ENCODE peak calls at places on chromosome 3, in seven cellular contexts. U is tibial artery; Z is sigmoid colon; W is transverse colon; P is heart left ventricle; R is CD8-positive, alpha-beta T cell; H is esophagus squamous epithelium. B is an unnamed sample. For H3K27me3, the result is how much of the 10 kb centered on the place peaks cover.

GRCh38 chr3:194738254-194739093 is 52.8 kb downstream of the FAM43A start:
- DNase-seq in U (peak), Z (peak), W (no peak), P (peak), R (no peak), H (no peak), B (no peak)

GRCh38 chr3:102140116-102140515 is 290.8 kb downstream of the NFKBIZ start:
- DNase-seq in U (no peak), Z (no peak), W (no peak), P (no peak), R (no peak), H (no peak), B (no peak)

GRCh38 chr3:151168269-151169094 is 34.5 kb downstream of the GPR171 start:
- DNase-seq in U (peak), Z (peak), W (peak), P (peak), R (peak), H (no peak), B (no peak)

GRCh38 chr3:182058488-182058887 is 346.8 kb downstream of the SOX2 start:
- DNase-seq in U (no peak), Z (no peak), W (no peak), P (no peak), R (no peak), H (no peak), B (no peak)

GRCh38 chr3:171712168-171712938 is 97.9 kb downstream of the PLD1 start:
- DNase-seq in U (no peak), Z (no peak), W (no peak), P (no peak), R (no peak), H (no peak), B (no peak)

GRCh38 chr3:47912006-47912504 is 104.2 kb downstream of the MAP4 start:
- DNase-seq in U (no peak), Z (no peak), W (no peak), P (no peak), R (no peak), H (no peak), B (no peak)

GRCh38 chr3:185837409-185837808 is 12.6 kb upstream of the IGF2BP2 start:
- DNase-seq in U (no peak), Z (no peak), W (no peak), P (no peak), R (no peak), H (no peak), B (no peak)

GRCh38 chr3:83011471-83011870 is 1250.0 kb upstream of the GBE1 start:
- DNase-seq in U (no peak), Z (no peak), W (no peak), P (no peak), R (no peak), H (no peak), B (no peak)

GRCh38 chr3:193701896-193702644 is 109.1 kb downstream of the OPA1 start:
- DNase-seq in U (no peak), Z (no peak), W (no peak), P (no peak), R (no peak), H (no peak), B (no peak)

GRCh38 chr3:43512749-43513404 is 108.9 kb downstream of the ANO10 start:
- DNase-seq in U (no peak), Z (no peak), W (no peak), P (no peak), R (no peak), H (no peak), B (no peak)

GRCh38 chr3:152779649-152780048 is 55.3 kb upstream of the P2RY1 start:
- DNase-seq in U (no peak), Z (no peak), W (no peak), P (no peak), R (no peak), H (no peak), B (no peak)

GRCh38 chr3:101862453-101863165 is 13.3 kb downstream of the NFKBIZ start:
- DNase-seq in U (no peak), Z (no peak), W (no peak), P (no peak), R (no peak), H (no peak), B (no peak)

GRCh38 chr3:13718437-13718836 is 161.4 kb downstream of the WNT7A start:
- DNase-seq in U (no peak), Z (peak), W (no peak), P (no peak), R (no peak), H (no peak), B (peak)

GRCh38 chr3:117611242-117611641 is 901.7 kb downstream of the TUSC7 start:
- DNase-seq in U (no peak), Z (no peak), W (no peak), P (no peak), R (no peak), H (no peak), B (no peak)

GRCh38 chr3:99021466-99021865 is 120.0 kb upstream of the DCBLD2 start:
- DNase-seq in U (no peak), Z (no peak), W (no peak), P (no peak), R (no peak), H (no peak), B (no peak)

GRCh38 chr3:126530171-126531050 is 6.5 kb downstream of the CHST13 start:
- DNase-seq in U (peak), Z (peak), W (peak), P (no peak), R (no peak), H (no peak), B (peak)

GRCh38 chr3:10445561-10445960 is 59.8 kb downstream of the ATP2B2 start:
- DNase-seq in U (no peak), Z (no peak), W (no peak), P (no peak), R (no peak), H (no peak), B (no peak)

GRCh38 chr3:137687181-137687880 is 76.8 kb upstream of the SOX14 start:
- DNase-seq in U (no peak), Z (no peak), W (no peak), P (no peak), R (no peak), H (no peak), B (no peak)

GRCh38 chr3:45980229-45980813 is 15.3 kb downstream of the FYCO1 start:
- DNase-seq in U (no peak), Z (no peak), W (no peak), P (no peak), R (no peak), H (no peak), B (no peak)

GRCh38 chr3:151379083-151379734 is 5.3 kb downstream of the P2RY12 start:
- DNase-seq in U (peak), Z (no peak), W (peak), P (no peak), R (no peak), H (no peak), B (no peak)

GRCh38 chr3:152282813-152283212 is 14.1 kb downstream of the MBNL1 start:
- DNase-seq in U (no peak), Z (no peak), W (no peak), P (no peak), R (no peak), H (no peak), B (no peak)

GRCh38 chr3:195151402-195151801 is 119.6 kb downstream of the XXYLT1 start:
- DNase-seq in U (no peak), Z (no peak), W (no peak), P (no peak), R (no peak), H (no peak), B (no peak)

GRCh38 chr3:31533169-31533870 is 595 bp downstream of the STT3B start:
- DNase-seq in U (peak), Z (peak), W (peak), P (peak), R (peak), H (no peak), B (peak)

GRCh38 chr3:146557745-146558144 is 13.3 kb upstream of the PLSCR1 start:
- DNase-seq in U (no peak), Z (no peak), W (no peak), P (no peak), R (no peak), H (no peak), B (peak)

GRCh38 chr3:145857956-145858355 is 303.0 kb downstream of the PLOD2 start:
- DNase-seq in U (no peak), Z (no peak), W (no peak), P (no peak), R (no peak), H (no peak), B (no peak)

GRCh38 chr3:24401090-24401810 is 93.4 kb downstream of the THRB start:
- DNase-seq in U (peak), Z (no peak), W (no peak), P (no peak), R (no peak), H (no peak), B (no peak)

GRCh38 chr3:145639880-145640279 is 521.1 kb downstream of the PLOD2 start:
- DNase-seq in U (no peak), Z (no peak), W (no peak), P (no peak), R (no peak), H (no peak), B (no peak)

GRCh38 chr3:19254784-19255338 is 106.6 kb downstream of the KCNH8 start:
- DNase-seq in U (no peak), Z (no peak), W (no peak), P (no peak), R (no peak), H (no peak), B (no peak)

GRCh38 chr3:103968751-103969150 is 1398.0 kb upstream of the ALCAM start:
- DNase-seq in U (no peak), Z (no peak), W (no peak), P (no peak), R (no peak), H (no peak), B (no peak)

GRCh38 chr3:9340450-9341009 is 22.3 kb upstream of the THUMPD3 start:
- DNase-seq in U (no peak), Z (no peak), W (no peak), P (no peak), R (no peak), H (no peak), B (no peak)

GRCh38 chr3:48989126-48989795 is 780 bp upstream of the P4HTM start:
- DNase-seq in U (no peak), Z (no peak), W (no peak), P (no peak), R (no peak), H (no peak), B (no peak)

GRCh38 chr3:14518893-14519292 is 21.2 kb downstream of the GRIP2 start:
- DNase-seq in U (no peak), Z (peak), W (no peak), P (peak), R (no peak), H (no peak), B (no peak)

GRCh38 chr3:4723921-4724698 is 231.0 kb downstream of the ITPR1 start:
- DNase-seq in U (no peak), Z (no peak), W (no peak), P (no peak), R (no peak), H (no peak), B (no peak)

GRCh38 chr3:139677341-139678155 is at the start of gene NMNAT3:
- DNase-seq in U (peak), Z (peak), W (peak), P (peak), R (peak), H (peak), B (peak)

GRCh38 chr3:27532426-27532825 is 48.2 kb upstream of the SLC4A7 start:
- DNase-seq in U (no peak), Z (no peak), W (no peak), P (no peak), R (no peak), H (no peak), B (no peak)

GRCh38 chr3:27533718-27534578 is 49.8 kb upstream of the SLC4A7 start:
- DNase-seq in U (peak), Z (peak), W (peak), P (peak), R (no peak), H (no peak), B (peak)

GRCh38 chr3:27536451-27536850 is 52.3 kb upstream of the SLC4A7 start:
- DNase-seq in U (no peak), Z (no peak), W (no peak), P (no peak), R (no peak), H (no peak), B (no peak)

GRCh38 chr3:27532931-27533607 is 48.9 kb upstream of the SLC4A7 start:
- DNase-seq in U (no peak), Z (no peak), W (no peak), P (no peak), R (no peak), H (no peak), B (no peak)

GRCh38 chr3:27535809-27536392 is 51.7 kb upstream of the SLC4A7 start:
- DNase-seq in U (no peak), Z (no peak), W (no peak), P (no peak), R (no peak), H (no peak), B (no peak)
- H3K27ac ChIP-seq in U (peak), Z (peak), W (peak), P (no peak), R (no peak), H (peak), B (no peak)

GRCh38 chr3:72584262-72584661 is 264.0 kb downstream of the SHQ1 start:
- DNase-seq in U (no peak), Z (no peak), W (no peak), P (no peak), R (no peak), H (no peak), B (no peak)
- H3K27me3 ChIP-seq in U (under half), Z (under half), W (under half), P (under half), R (under half), H (under half), B (under half)

GRCh38 chr3:188658606-188659005 is 504.6 kb downstream of the LPP start:
- DNase-seq in U (no peak), Z (no peak), W (no peak), P (no peak), R (no peak), H (no peak), B (no peak)
- H3K27ac ChIP-seq in U (no peak), Z (peak), W (no peak), P (no peak), R (no peak), H (peak), B (no peak)

DNA sequence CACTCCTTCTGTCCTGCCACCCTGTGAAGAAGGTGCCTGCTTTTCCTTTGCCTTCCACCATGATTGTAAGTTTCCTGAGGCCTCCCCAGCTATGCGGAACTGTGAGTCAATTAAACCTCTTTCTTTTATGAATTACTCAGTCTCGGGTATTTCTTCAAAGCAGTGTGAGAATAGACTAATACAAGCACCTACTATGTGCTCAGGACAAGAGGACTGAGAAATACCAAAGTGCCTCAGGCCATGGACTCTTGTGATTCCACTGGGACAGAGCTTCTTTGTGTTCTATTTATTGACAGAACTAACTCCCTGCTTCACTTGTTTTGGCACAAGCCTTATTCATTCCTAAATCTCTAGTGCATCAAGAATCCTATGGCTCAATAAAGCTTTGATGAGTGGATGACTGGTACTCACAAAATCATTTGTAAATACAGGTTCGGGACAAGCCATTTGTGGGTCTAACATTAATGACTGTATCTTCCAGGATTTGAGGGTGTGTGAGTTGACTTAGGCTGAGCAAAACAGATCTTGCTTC is 204.2 kb downstream of the PDCD6IP start:
- DNase-seq in U (no peak), Z (no peak), W (no peak), P (no peak), R (no peak), H (no peak), B (no peak)
- H3K27me3 ChIP-seq in U (under half), Z (under half), W (under half), P (under half), R (under half), H (under half), B (under half)

DNA sequence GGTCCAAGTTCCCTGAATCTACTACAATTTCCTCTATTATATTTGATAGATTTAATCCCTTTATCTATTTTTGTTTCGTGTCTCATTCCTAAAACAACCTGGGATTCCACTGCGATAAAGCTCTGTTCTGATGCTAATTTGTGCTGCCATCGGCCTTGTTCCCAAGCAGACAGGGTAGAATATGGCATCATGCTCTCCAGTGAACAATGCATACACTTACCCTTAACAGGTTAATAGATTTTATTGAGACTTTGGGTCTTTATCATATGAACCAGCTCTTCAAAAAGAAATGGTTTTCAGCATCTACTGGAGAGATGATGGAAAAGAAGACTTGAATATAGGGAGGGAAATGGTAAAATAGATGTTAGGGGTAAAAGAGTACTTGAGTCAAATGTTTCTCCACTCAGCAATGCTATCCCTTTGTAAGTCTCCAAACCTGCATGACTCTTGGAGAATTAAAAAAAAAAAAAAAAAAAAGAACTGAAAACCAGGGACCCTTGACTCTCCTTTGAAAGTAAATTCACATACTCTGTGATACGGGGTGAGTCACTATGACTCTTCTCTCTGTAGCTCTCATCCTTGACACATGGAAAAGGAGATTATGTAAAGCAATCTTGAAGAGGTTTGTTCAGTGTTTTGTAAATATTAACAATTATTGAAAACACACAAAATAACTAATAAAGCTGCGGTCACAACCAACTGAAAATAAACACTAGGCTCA is 268.8 kb downstream of the ZBTB20 start:
- DNase-seq in U (no peak), Z (no peak), W (no peak), P (no peak), R (no peak), H (no peak), B (no peak)
- H3K27ac ChIP-seq in U (no peak), Z (peak), W (no peak), P (no peak), R (no peak), H (no peak), B (no peak)

B was measured in upper lobe of left lung.